ENCODE peak calls at places on chromosomes 4 and X, in four cellular contexts. I is left lung, E is DND-41, V is neuronal stem cell. H is an unnamed sample.

GRCh38 chr4:41069838-41070237 is 144.5 kb downstream of the APBB2 start:
- DNase-seq in V (no peak), I (no peak), E (no peak), H (no peak)

GRCh38 chr4:11589676-11590075 is 161.0 kb upstream of the HS3ST1 start:
- DNase-seq in I (no peak), V (no peak), E (no peak), H (peak; percentile 22)

GRCh38 chr4:109730294-109731051 is 603 bp upstream of the PLA2G12A start:
- DNase-seq in E (no peak), I (peak; percentile 59), V (peak; percentile 58), H (peak; percentile 28)

GRCh38 chr4:76950846-76951321 is 1.3 kb downstream of the SEPTIN11 start:
- DNase-seq in V (no peak), E (no peak), I (no peak), H (peak; percentile 48)

GRCh38 chr4:126223784-126224407 is 909.1 kb downstream of the FAT4 start:
- DNase-seq in V (no peak), E (no peak), I (no peak), H (no peak)

GRCh38 chr4:110184124-110184790 is 14.2 kb downstream of the ELOVL6 start:
- DNase-seq in V (no peak), I (no peak), E (no peak), H (peak; percentile 43)

GRCh38 chrX:13638021-13638420 is 14.9 kb upstream of the TCEANC start:
- DNase-seq in V (no peak), I (no peak), E (no peak), H (no peak)

GRCh38 chr4:25882226-25882625 is 19.4 kb upstream of the SEL1L3 start:
- DNase-seq in I (no peak), E (no peak), V (no peak), H (no peak)

GRCh38 chrX:15384304-15384703 is at the start of gene VEGFD:
- DNase-seq in V (no peak), I (no peak), E (no peak), H (no peak)

GRCh38 chr4:135122457-135122856 is 920.9 kb upstream of the PABPC4L start:
- DNase-seq in E (no peak), I (no peak), V (no peak), H (no peak)

GRCh38 chrX:104098151-104098808 is 14.0 kb upstream of the ZCCHC18 start:
- DNase-seq in V (peak; percentile 42), E (peak; percentile 48), I (no peak), H (peak; percentile 40)

GRCh38 chrX:134537179-134537945 is 77.4 kb downstream of the HPRT1 start:
- DNase-seq in V (no peak), E (no peak), I (no peak), H (no peak)

GRCh38 chrX:39174761-39175417 is 373.6 kb downstream of the MID1IP1 start:
- DNase-seq in E (peak; percentile 14), I (no peak), V (no peak), H (no peak)

GRCh38 chr4:157128395-157128794 is 52.4 kb downstream of the GLRB start:
- DNase-seq in I (no peak), V (no peak), E (no peak), H (peak; percentile 8)

GRCh38 chr4:133565379-133565778 is 416.3 kb downstream of the PCDH10 start:
- DNase-seq in V (no peak), E (no peak), I (no peak), H (peak; percentile 55)

GRCh38 chr4:101695176-101695575 is 95.4 kb upstream of the BANK1 start:
- DNase-seq in I (no peak), V (no peak), E (no peak), H (peak; percentile 48)

GRCh38 chrX:29617276-29617675 is 598.1 kb upstream of the MAGEB2 start:
- DNase-seq in I (no peak), V (no peak), E (no peak), H (no peak)
- H3K27me3 ChIP-seq in I (no peaks in the 10 kb centered on the region), V (no peaks in the 10 kb centered on the region), E (no peaks in the 10 kb centered on the region), H (no peaks in the 10 kb centered on the region)

DNA sequence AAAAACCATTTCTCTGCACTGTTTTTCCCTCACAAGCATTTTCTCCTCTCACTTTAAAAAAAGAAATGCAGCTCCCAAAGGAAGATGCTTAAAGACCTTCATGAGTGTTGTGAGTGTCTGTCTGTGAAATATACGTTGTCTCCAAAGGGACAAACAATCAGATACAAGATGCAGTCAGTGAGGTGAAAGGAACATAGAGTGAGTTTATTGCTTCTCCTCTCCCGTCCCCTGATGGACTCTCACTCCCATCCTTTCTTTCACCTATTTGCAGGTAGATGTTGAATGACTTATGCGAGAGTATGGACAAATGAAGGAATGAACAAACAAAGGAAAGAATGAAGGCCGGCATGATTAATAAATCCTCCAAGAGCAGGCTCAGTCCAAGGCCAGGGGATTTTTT is 561.2 kb upstream of the DIPK2B start:
- DNase-seq in E (no peak), I (no peak), V (no peak), H (no peak)
- H3K4me1 ChIP-seq in E (peaks cover 47% of the 10 kb centered on the region), I (peaks cover 3% of the 10 kb centered on the region), V (no peaks in the 10 kb centered on the region), H (peaks cover 70% of the 10 kb centered on the region)

GRCh38 chrX:153645921-153646481 is 1.0 kb upstream of the DUSP9 start:
- DNase-seq in V (no peak), I (no peak), E (no peak), H (no peak)

GRCh38 chrX:153648358-153649177 is 1.6 kb downstream of the DUSP9 start:
- DNase-seq in E (no peak), V (no peak), I (peak; percentile 13), H (no peak)

GRCh38 chrX:153646620-153647373 is at the start of gene DUSP9:
- DNase-seq in E (no peak), V (no peak), I (peak; percentile 31), H (no peak)

GRCh38 chrX:153649178-153649914 is 2.3 kb downstream of the DUSP9 start:
- DNase-seq in E (peak; percentile 42), I (peak; percentile 29), V (no peak), H (no peak)

DNA sequence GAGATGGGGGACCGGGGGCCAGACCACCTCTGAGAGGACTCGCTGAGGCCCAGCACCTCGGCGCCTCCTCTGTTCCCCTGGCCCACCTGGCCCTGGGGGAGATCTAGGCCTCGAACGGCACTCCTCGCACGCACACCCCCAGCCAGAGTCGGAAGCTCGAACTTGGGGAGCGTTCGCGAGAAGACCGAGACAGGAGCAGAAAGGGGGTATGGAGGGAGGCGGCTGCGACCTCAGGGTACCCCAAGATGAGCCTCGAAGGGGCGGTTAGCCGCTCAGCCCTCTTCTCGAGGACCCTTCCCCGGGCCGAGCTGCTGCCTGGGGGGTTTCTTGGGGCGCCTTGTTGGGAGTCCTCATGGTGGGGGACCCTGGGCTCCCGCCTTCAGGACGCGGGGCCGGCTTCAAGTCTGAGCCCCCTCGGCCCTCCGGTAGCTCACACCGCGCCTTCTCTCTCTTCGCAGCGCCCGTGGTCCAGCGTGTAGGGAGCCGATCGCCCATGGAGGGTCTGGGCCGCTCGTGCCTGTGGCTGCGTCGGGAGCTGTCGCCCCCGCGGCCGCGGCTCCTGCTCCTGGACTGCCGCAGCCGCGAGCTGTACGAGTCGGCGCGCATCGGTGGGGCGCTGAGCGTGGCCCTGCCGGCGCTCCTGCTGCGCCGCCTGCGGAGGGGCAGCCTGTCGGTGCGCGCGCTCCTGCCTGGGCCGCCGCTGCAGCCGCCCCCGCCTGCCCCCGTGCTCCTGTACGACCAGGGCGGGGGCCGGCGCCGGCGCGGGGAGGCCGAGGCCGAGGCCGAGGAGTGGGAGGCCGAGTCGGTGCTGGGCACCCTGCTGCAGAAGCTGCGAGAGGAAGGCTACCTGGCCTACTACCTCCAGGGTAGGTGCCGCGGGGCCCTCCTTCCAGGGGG is 706 bp downstream of the DUSP9 start:
- DNase-seq in V (no peak), I (peak; percentile 27), E (no peak), H (no peak)
- H3K27me3 ChIP-seq in V (peaks cover 64% of the 10 kb centered on the region), I (peaks cover 49% of the 10 kb centered on the region), E (no peaks in the 10 kb centered on the region), H (peaks cover 52% of the 10 kb centered on the region)

GRCh38 chr4:107167051-107167450 is 130.9 kb upstream of the DKK2 start:
- DNase-seq in E (no peak), I (no peak), V (no peak), H (no peak)

GRCh38 chr4:107164962-107165361 is 128.8 kb upstream of the DKK2 start:
- DNase-seq in E (no peak), I (no peak), V (no peak), H (no peak)

GRCh38 chr4:107166181-107166580 is 130.1 kb upstream of the DKK2 start:
- DNase-seq in E (no peak), V (no peak), I (no peak), H (no peak)
- H3K4me1 ChIP-seq in E (no peaks in the 10 kb centered on the region), V (no peaks in the 10 kb centered on the region), I (no peaks in the 10 kb centered on the region), H (no peaks in the 10 kb centered on the region)